ENCODE peak calls at places on chromosomes 16 and 17, in eight cellular contexts. F is mesenchymal stem cell; C is iris pigment epithelial cell; N is stimulated activated CD8-positive, alpha-beta memory T cell treated with anti-CD3 and anti-CD28 coated beads, Interleukin-2, amount 100 ng/mL, for 1 hour; Q is Ammon's horn; Z is MCF 10A; Y is progenitor cell of endocrine pancreas; B is neural crest cell. L is an unnamed sample.

GRCh38 chr16:74862743-74863244 is 88.2 kb upstream of the FA2H start:
- DNase-seq in Z (peak), Q (peak), C (peak), N (no peak), F (peak), B (no peak), Y (no peak), L (peak)

GRCh38 chr17:46722662-46723285 is 95.7 kb downstream of the WNT3 start:
- DNase-seq in N (no peak), Z (no peak), Y (no peak), F (no peak), C (peak), Q (no peak), B (no peak), L (no peak)

GRCh38 chr17:75719732-75720131 is 1.5 kb upstream of the ITGB4 start:
- DNase-seq in Z (no peak), F (no peak), Y (no peak), B (no peak), Q (no peak), N (no peak), C (no peak), L (no peak)

GRCh38 chr17:59001158-59001814 is 105.4 kb downstream of the TRIM37 start:
- DNase-seq in Z (no peak), F (peak), Q (peak), Y (no peak), C (peak), N (peak), B (no peak), L (peak)

GRCh38 chr17:65674246-65675045 is 113.0 kb upstream of the AXIN2 start:
- DNase-seq in C (peak), F (no peak), Q (no peak), Y (no peak), N (no peak), Z (peak), B (no peak), L (no peak)

GRCh38 chr16:56637814-56638750 is at the start of gene MT1A:
- DNase-seq in Q (peak), N (no peak), Z (no peak), C (peak), F (peak), B (no peak), Y (no peak), L (peak)

GRCh38 chr17:44066204-44066930 is at the start of gene LSM12:
- DNase-seq in N (peak), C (peak), Z (peak), Q (peak), Y (peak), F (peak), B (peak), L (peak)

GRCh38 chr16:50296807-50297206 is 30.5 kb downstream of the ADCY7 start:
- DNase-seq in Y (no peak), Z (no peak), C (no peak), Q (no peak), N (no peak), F (no peak), B (no peak), L (no peak)

GRCh38 chr17:64622931-64623654 is 39.0 kb downstream of the SMURF2 start:
- DNase-seq in Y (no peak), F (peak), C (peak), N (no peak), B (no peak), Q (no peak), Z (peak), L (peak)

GRCh38 chr17:60825351-60825750 is 147.7 kb downstream of the BCAS3 start:
- DNase-seq in N (no peak), Q (no peak), Y (no peak), C (no peak), F (no peak), Z (no peak), B (no peak), L (no peak)

GRCh38 chr16:80569440-80570105 is 28.8 kb downstream of the DYNLRB2 start:
- DNase-seq in B (no peak), Q (no peak), C (peak), N (peak), Y (no peak), F (no peak), Z (peak), L (peak)

GRCh38 chr16:57623251-57624043 is 5.0 kb upstream of the ADGRG1 start:
- DNase-seq in F (peak), N (no peak), B (peak), Y (no peak), C (peak), Z (peak), Q (peak), L (peak)

GRCh38 chr17:50696365-50696879 is 11.3 kb downstream of the ANKRD40 start:
- DNase-seq in B (no peak), F (no peak), Z (no peak), Y (no peak), Q (no peak), N (no peak), C (no peak), L (no peak)

GRCh38 chr16:19323596-19323995 is 38.1 kb downstream of the CLEC19A start:
- DNase-seq in Z (no peak), N (no peak), Y (no peak), Q (no peak), C (no peak), F (no peak), B (no peak), L (no peak)

GRCh38 chr16:67873435-67874146 is 739 bp downstream of the EDC4 start:
- DNase-seq in C (no peak), N (no peak), B (peak), Y (no peak), F (peak), Z (no peak), Q (no peak), L (peak)

GRCh38 chr17:59221159-59221847 is 992 bp downstream of the GDPD1 start:
- DNase-seq in N (no peak), Q (peak), Z (peak), F (no peak), Y (no peak), B (no peak), C (no peak), L (no peak)

GRCh38 chr17:29592850-29593545 is at the start of gene ANKRD13B:
- DNase-seq in Q (peak), B (peak), Y (no peak), Z (peak), F (no peak), C (no peak), N (no peak), L (peak)

GRCh38 chr17:57408064-57408811 is 151.9 kb downstream of the MSI2 start:
- DNase-seq in B (no peak), N (no peak), Y (no peak), F (peak), Z (no peak), Q (peak), C (peak), L (no peak)

GRCh38 chr16:85042606-85043005 is 15.0 kb downstream of the KIAA0513 start:
- DNase-seq in Q (peak), F (no peak), B (no peak), Y (no peak), N (no peak), C (no peak), Z (no peak), L (no peak)

GRCh38 chr17:51144266-51145022 is 8.9 kb upstream of the NME1 start:
- DNase-seq in Y (no peak), N (no peak), F (no peak), B (no peak), Q (no peak), C (no peak), Z (no peak), L (no peak)

L was measured in ELR.